ENCODE peak calls at places on chromosomes 4 and X, in eight cellular contexts. T is KBM-7; D is T-helper 2 cell; B is NCI-H345; X is stimulated activated CD4-positive, alpha-beta T cell treated with anti-CD3 and anti-CD28 coated beads, Interleukin-1b, Interleukin-23, amount 100 ng/mL, for 4 hours; Q is astrocyte of the spinal cord; Z is nucleus accumbens; I is WTC11. K is an unnamed sample.

GRCh38 chr4:172851534-172851933 is 317.1 kb upstream of the GALNT7 start:
- DNase-seq in Q (peak; percentile 13), B (no peak), T (no peak), Z (no peak), I (no peak), D (no peak), X (no peak), K (no peak)

GRCh38 chr4:54513741-54514140 is 144.0 kb upstream of the KIT start:
- DNase-seq in Q (no peak), Z (no peak), X (no peak), T (no peak), I (no peak), B (no peak), D (no peak), K (no peak)

GRCh38 chrX:128365523-128365922 is 313.3 kb upstream of the ACTRT1 start:
- DNase-seq in T (no peak), I (no peak), Q (no peak), B (no peak), Z (no peak), D (no peak), X (no peak), K (no peak)

GRCh38 chrX:150143721-150144440 is 205.6 kb upstream of the EOLA2 start:
- DNase-seq in D (no peak), I (no peak), Z (no peak), B (no peak), X (no peak), T (no peak), Q (no peak), K (no peak)

GRCh38 chr4:93710101-93710846 is 118.3 kb upstream of the ATOH1 start:
- DNase-seq in Q (no peak), D (no peak), T (peak; percentile 1), Z (no peak), I (peak; percentile 58), B (no peak), X (no peak), K (no peak)

GRCh38 chrX:42952621-42953020 is 174.7 kb upstream of the PPP1R2C start:
- DNase-seq in T (no peak), Z (no peak), X (no peak), B (no peak), I (no peak), D (no peak), Q (no peak), K (no peak)

GRCh38 chrX:15204130-15204751 is 65.6 kb downstream of the ASB9 start:
- DNase-seq in Z (no peak), Q (no peak), B (peak; percentile 57), I (no peak), D (no peak), T (no peak), X (no peak), K (no peak)

GRCh38 chr4:13208558-13209193 is 275.5 kb downstream of the RAB28 start:
- DNase-seq in B (no peak), I (no peak), T (no peak), Q (no peak), D (no peak), X (no peak), Z (no peak), K (no peak)

GRCh38 chrX:107675823-107676555 is 47.7 kb downstream of the PRPS1 start:
- DNase-seq in D (no peak), Q (peak; percentile 62), X (no peak), B (peak; percentile 48), I (no peak), Z (no peak), T (peak; percentile 76), K (no peak)

GRCh38 chr4:81069706-81070331 is 39.3 kb downstream of the BMP3 start:
- DNase-seq in T (peak; percentile 66), Q (peak; percentile 90), X (peak; percentile 28), Z (peak; percentile 58), I (peak; percentile 74), D (no peak), B (peak; percentile 89), K (peak; percentile 72)

GRCh38 chr4:62460329-62460728 is 1260.2 kb downstream of the ADGRL3 start:
- DNase-seq in Z (no peak), X (no peak), B (no peak), Q (no peak), D (no peak), I (no peak), T (no peak), K (no peak)

GRCh38 chrX:150035531-150035930 is 97.2 kb upstream of the EOLA2 start:
- DNase-seq in T (no peak), X (no peak), D (no peak), I (no peak), B (no peak), Q (no peak), Z (no peak), K (no peak)

GRCh38 chrX:71578253-71579135 is at the start of gene GCNA:
- DNase-seq in X (no peak), I (no peak), T (no peak), Q (no peak), D (no peak), Z (no peak), B (no peak), K (no peak)

GRCh38 chr4:82984459-82984858 is 26.2 kb downstream of the LIN54 start:
- DNase-seq in D (no peak), Q (peak; percentile 76), X (no peak), I (no peak), B (no peak), Z (no peak), T (peak; percentile 16), K (no peak)

GRCh38 chrX:5733483-5733882 is 495.2 kb downstream of the NLGN4X start:
- DNase-seq in I (no peak), B (no peak), Z (no peak), D (no peak), Q (no peak), T (no peak), X (no peak), K (no peak)

GRCh38 chrX:15151267-15152196 is 118.4 kb downstream of the ASB9 start:
- DNase-seq in Q (no peak), X (peak; percentile 21), Z (no peak), B (no peak), I (no peak), D (no peak), T (no peak), K (no peak)

GRCh38 chrX:104318330-104319009 is 63.7 kb upstream of the ESX1 start:
- DNase-seq in B (no peak), Q (peak; percentile 56), T (no peak), X (no peak), Z (no peak), I (no peak), D (no peak), K (no peak)

GRCh38 chr4:2071252-2071911 is 12.3 kb downstream of the NAT8L start:
- DNase-seq in B (peak; percentile 65), Z (no peak), T (no peak), X (no peak), I (peak; percentile 17), Q (no peak), D (no peak), K (no peak)

GRCh38 chrX:11589573-11590110 is 76.1 kb downstream of the ARHGAP6 start:
- DNase-seq in Q (no peak), T (no peak), X (no peak), Z (no peak), I (no peak), B (no peak), D (no peak), K (no peak)

GRCh38 chrX:29728639-29729038 is 486.7 kb upstream of the MAGEB2 start:
- DNase-seq in D (no peak), Z (no peak), T (no peak), B (no peak), Q (no peak), X (no peak), I (no peak), K (no peak)

GRCh38 chr4:145557720-145558119 is 61.5 kb upstream of the MMAA start:
- DNase-seq in D (no peak), T (peak; percentile 71), Z (peak; percentile 17), Q (peak; percentile 73), X (peak; percentile 26), I (peak; percentile 71), B (peak; percentile 26), K (peak; percentile 22)

GRCh38 chr4:128802680-128803628 is 6.5 kb upstream of the JADE1 start:
- DNase-seq in B (no peak), Z (no peak), T (no peak), Q (no peak), I (peak; percentile 60), X (no peak), D (no peak), K (no peak)

K was measured in hypothalamus.